ENCODE peak calls at places on chromosomes 7 and 10, in seven cellular contexts. W, G, A, L, U, N and M are unnamed samples.

GRCh38 chr7:134710854-134711624 is 64.4 kb downstream of the BPGM start:
- DNase-seq in W (no peak), G (no peak), A (no peak), L (no peak), U (peak; percentile 14), N (no peak), M (peak; percentile 49)

GRCh38 chr10:96832721-96833219 is 672 bp downstream of the LCOR start:
- DNase-seq in W (peak; percentile 87), G (peak; percentile 90), A (peak; percentile 80), L (peak; percentile 92), U (peak; percentile 82), N (peak; percentile 68), M (peak; percentile 88)

GRCh38 chr7:55085511-55086412 is 66.9 kb downstream of the EGFR start:
- DNase-seq in W (peak; percentile 61), G (no peak), A (no peak), L (no peak), U (no peak), N (no peak), M (no peak)

GRCh38 chr10:65843203-65843602 is 1082.6 kb upstream of the LRRTM3 start:
- DNase-seq in W (no peak), G (no peak), A (no peak), L (no peak), U (no peak), N (no peak), M (no peak)

GRCh38 chr10:45425628-45426563 is 51.9 kb downstream of the ALOX5 start:
- DNase-seq in W (peak; percentile 73), G (no peak), A (no peak), L (no peak), U (no peak), N (peak; percentile 12), M (no peak)

GRCh38 chr7:139620676-139621344 is 97.3 kb downstream of the CLEC2L start:
- DNase-seq in W (peak; percentile 56), G (peak; percentile 84), A (peak; percentile 68), L (no peak), U (peak; percentile 60), N (peak; percentile 28), M (peak; percentile 59)

GRCh38 chr7:30559566-30559965 is 35.1 kb upstream of the GARS1 start:
- DNase-seq in W (no peak), G (no peak), A (no peak), L (no peak), U (no peak), N (no peak), M (no peak)

GRCh38 chr10:69874464-69874863 is 72.8 kb downstream of the COL13A1 start:
- DNase-seq in W (peak; percentile 11), G (no peak), A (no peak), L (no peak), U (no peak), N (peak; percentile 63), M (no peak)

GRCh38 chr10:11344550-11344949 is 266.9 kb downstream of the USP6NL start:
- DNase-seq in W (no peak), G (no peak), A (no peak), L (no peak), U (no peak), N (no peak), M (no peak)

GRCh38 chr7:20217193-20217948 is at the start of gene MACC1:
- DNase-seq in W (peak; percentile 86), G (peak; percentile 78), A (peak; percentile 15), L (peak; percentile 42), U (no peak), N (no peak), M (peak; percentile 23)

GRCh38 chr7:48537561-48537960 is 366.3 kb downstream of the ABCA13 start:
- DNase-seq in W (no peak), G (no peak), A (no peak), L (no peak), U (no peak), N (no peak), M (no peak)

GRCh38 chr7:16060492-16060891 is 360.8 kb downstream of the CRPPA start:
- DNase-seq in W (no peak), G (no peak), A (no peak), L (no peak), U (no peak), N (peak; percentile 72), M (no peak)